ENCODE peak calls at places on chromosomes 5 and 9, in four cellular contexts. R is IMR-90; N is adrenal gland; Y is CD4-positive, CD25-positive, alpha-beta regulatory T cell. V is an unnamed sample. For H3K4me1 and H3K27me3, the result is how much of the 10 kb centered on the place peaks cover.

GRCh38 chr9:123787411-123787810 is 142.5 kb downstream of the DENND1A start:
- DNase-seq in R (peak), N (no peak), Y (no peak), V (no peak)

GRCh38 chr5:113450366-113451328 is 15.9 kb upstream of the TSSK1B start:
- DNase-seq in R (peak), N (no peak), Y (no peak), V (no peak)

GRCh38 chr5:149093625-149094024 is 30.8 kb upstream of the SH3TC2 start:
- DNase-seq in R (no peak), N (no peak), Y (no peak), V (no peak)

GRCh38 chr5:1916041-1917001 is 33.6 kb upstream of the IRX4 start:
- DNase-seq in R (no peak), N (no peak), Y (no peak), V (no peak)

GRCh38 chr5:151315998-151316597 is 12.5 kb upstream of the SLC36A3 start:
- DNase-seq in R (peak), N (peak), Y (peak), V (peak)

GRCh38 chr9:19231126-19232035 is 888 bp downstream of the DENND4C start:
- DNase-seq in R (peak), N (peak), Y (no peak), V (no peak)

GRCh38 chr5:133147411-133147810 is 95.6 kb downstream of the HSPA4 start:
- DNase-seq in R (no peak), N (peak), Y (no peak), V (no peak)

GRCh38 chr9:15510789-15511575 is at the start of gene PSIP1:
- DNase-seq in R (peak), N (peak), Y (peak), V (peak)

GRCh38 chr5:141773779-141774531 is 91.9 kb upstream of the ARAP3 start:
- DNase-seq in R (no peak), N (no peak), Y (no peak), V (no peak)

GRCh38 chr9:35340046-35340445 is 149.9 kb upstream of the RUSC2 start:
- DNase-seq in R (peak), N (no peak), Y (no peak), V (no peak)

GRCh38 chr9:120571443-120572257 is 8.3 kb downstream of the CDK5RAP2 start:
- DNase-seq in R (peak), N (peak), Y (no peak), V (peak)

GRCh38 chr5:92565673-92566072 is 1015.3 kb downstream of the NR2F1-AS1 start:
- DNase-seq in R (no peak), N (no peak), Y (no peak), V (no peak)

GRCh38 chr5:6719417-6719816 is 6.2 kb downstream of the TENT4A start:
- DNase-seq in R (no peak), N (no peak), Y (no peak), V (no peak)

GRCh38 chr5:76175051-76175666 is 92.0 kb downstream of the SV2C start:
- DNase-seq in R (peak), N (peak), Y (peak), V (no peak)

GRCh38 chr9:128702949-128703615 is 779 bp downstream of the PKN3 start:
- DNase-seq in R (no peak), N (no peak), Y (no peak), V (peak)

GRCh38 chr9:104993291-104993963 is 65.5 kb upstream of the ABCA1 start:
- DNase-seq in R (peak), N (peak), Y (no peak), V (peak)

GRCh38 chr5:19940192-19940591 is 47.8 kb downstream of the CDH18 start:
- DNase-seq in R (no peak), N (no peak), Y (no peak), V (no peak)

GRCh38 chr5:160342413-160342941 is 27.9 kb downstream of the C1QTNF2 start:
- DNase-seq in R (peak), N (peak), Y (no peak), V (no peak)

GRCh38 chr5:28117273-28118065 is 1079.1 kb upstream of the CDH9 start:
- DNase-seq in R (no peak), N (no peak), Y (no peak), V (no peak)

GRCh38 chr5:139816566-139816965 is 21.0 kb downstream of the PSD2 start:
- DNase-seq in R (no peak), N (no peak), Y (no peak), V (no peak)

GRCh38 chr5:5659066-5659465 is 236.6 kb downstream of the ICE1 start:
- DNase-seq in R (no peak), N (no peak), Y (no peak), V (no peak)

GRCh38 chr9:73183917-73184861 is 32.5 kb downstream of the ANXA1 start:
- DNase-seq in R (peak), N (no peak), Y (peak), V (no peak)

GRCh38 chr5:139389701-139390638 is at the start of gene MZB1:
- DNase-seq in R (no peak), N (peak), Y (peak), V (no peak)

GRCh38 chr5:96336351-96336985 is 96.6 kb downstream of the PCSK1 start:
- DNase-seq in R (peak), N (peak), Y (peak), V (no peak)

GRCh38 chr9:94937214-94937903 is 210.9 kb downstream of the AOPEP start:
- DNase-seq in R (peak), N (no peak), Y (no peak), V (no peak)

GRCh38 chr5:180807654-180808414 is 5.2 kb upstream of the MGAT1 start:
- DNase-seq in R (no peak), N (no peak), Y (no peak), V (no peak)

GRCh38 chr9:35432076-35432475 is 57.8 kb upstream of the RUSC2 start:
- DNase-seq in R (no peak), N (no peak), Y (no peak), V (no peak)

DNA sequence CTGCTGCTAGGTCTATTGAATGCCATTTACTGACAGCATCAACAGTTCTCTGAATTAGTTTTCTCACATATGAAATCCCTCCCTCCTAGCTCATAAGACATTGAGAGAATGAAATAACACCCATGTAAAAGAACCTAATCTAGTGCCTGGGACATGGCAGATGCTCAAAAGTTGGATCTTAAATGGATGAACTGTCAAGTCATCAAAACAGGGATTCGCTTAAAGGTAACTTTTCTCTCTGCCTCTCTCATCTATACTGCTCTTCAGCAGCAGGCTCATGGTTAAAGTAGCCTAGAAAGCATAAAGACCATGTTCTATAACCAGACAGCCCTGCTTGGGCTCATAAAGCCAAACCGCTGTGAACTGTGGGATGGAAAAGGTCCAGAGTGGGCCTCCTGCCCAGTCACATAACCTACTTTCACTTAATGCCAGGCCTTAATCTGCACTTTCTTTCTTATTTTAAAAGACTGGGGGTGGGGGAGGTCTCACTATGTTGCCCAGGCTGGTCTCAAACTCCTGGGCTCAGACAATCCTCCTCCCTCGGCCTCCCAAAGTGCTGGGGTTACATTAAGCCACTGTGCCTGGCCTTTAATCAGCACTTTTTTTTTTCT is 3.7 kb downstream of the TMEM245 start:
- DNase-seq in R (no peak), N (peak), Y (no peak), V (peak)
- H3K4me1 ChIP-seq in R (under half), N (half or more), Y (half or more), V (half or more)

GRCh38 chr5:135488727-135489465 is 36.7 kb upstream of the TIFAB start:
- DNase-seq in R (peak), N (peak), Y (no peak), V (no peak)

GRCh38 chr5:135486131-135486530 is 34.0 kb upstream of the TIFAB start:
- DNase-seq in R (no peak), N (no peak), Y (no peak), V (no peak)

GRCh38 chr5:135487839-135488514 is 35.8 kb upstream of the TIFAB start:
- DNase-seq in R (no peak), N (no peak), Y (no peak), V (no peak)

GRCh38 chr5:135484563-135485157 is 32.5 kb upstream of the TIFAB start:
- DNase-seq in R (no peak), N (no peak), Y (no peak), V (no peak)

DNA sequence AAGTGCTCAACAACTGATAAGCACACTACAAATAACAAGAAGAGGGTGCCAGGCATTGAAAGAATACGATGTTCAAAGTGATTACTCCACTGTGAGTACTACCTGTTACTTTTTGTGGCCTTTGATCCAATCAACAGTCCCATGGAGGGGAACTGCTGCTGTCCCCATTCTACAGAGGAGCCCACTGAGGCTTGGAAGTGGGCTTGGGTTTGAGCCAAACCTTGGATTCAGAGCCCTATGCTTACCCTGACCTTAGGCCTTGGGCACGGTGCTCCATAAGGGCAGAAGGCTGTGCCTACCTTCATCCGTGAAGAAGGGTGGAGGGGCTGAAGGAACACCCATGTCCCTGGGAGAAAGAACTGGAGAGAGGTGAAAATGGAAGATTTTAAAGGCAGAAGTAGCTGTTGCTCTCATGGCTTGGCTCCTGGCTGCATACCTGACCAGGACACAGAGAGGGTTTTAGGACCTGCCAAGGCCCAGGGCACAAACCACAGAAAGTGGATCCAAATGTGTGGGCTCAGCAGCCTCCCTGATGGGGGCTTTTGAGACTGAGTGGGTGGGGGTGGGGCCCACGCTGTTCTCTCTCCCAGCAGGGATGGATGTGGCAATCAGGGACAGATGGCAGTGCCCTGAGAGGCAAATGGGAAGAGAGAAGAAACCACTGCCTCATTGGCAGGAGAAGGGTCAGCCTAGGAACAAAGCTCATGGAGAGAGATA is 34.7 kb upstream of the TIFAB start:
- DNase-seq in R (no peak), N (no peak), Y (no peak), V (no peak)
- H3K27me3 ChIP-seq in R (half or more), N (under half), Y (under half), V (half or more)

GRCh38 chr5:81756016-81756415 is 5.1 kb upstream of the SSBP2 start:
- DNase-seq in R (no peak), N (no peak), Y (no peak), V (no peak)
- H3K4me1 ChIP-seq in R (under half), N (under half), Y (under half), V (half or more)

GRCh38 chr5:154898210-154898609 is 39.8 kb downstream of the CNOT8 start:
- DNase-seq in R (no peak), N (no peak), Y (no peak), V (no peak)

GRCh38 chr5:154896562-154896919 is 38.1 kb downstream of the CNOT8 start:
- DNase-seq in R (no peak), N (no peak), Y (no peak), V (no peak)

GRCh38 chr5:154895606-154896561 is 37.5 kb downstream of the CNOT8 start:
- DNase-seq in R (no peak), N (no peak), Y (no peak), V (no peak)

GRCh38 chr5:154892370-154892771 is 33.9 kb downstream of the CNOT8 start:
- DNase-seq in R (no peak), N (no peak), Y (no peak), V (peak)

DNA sequence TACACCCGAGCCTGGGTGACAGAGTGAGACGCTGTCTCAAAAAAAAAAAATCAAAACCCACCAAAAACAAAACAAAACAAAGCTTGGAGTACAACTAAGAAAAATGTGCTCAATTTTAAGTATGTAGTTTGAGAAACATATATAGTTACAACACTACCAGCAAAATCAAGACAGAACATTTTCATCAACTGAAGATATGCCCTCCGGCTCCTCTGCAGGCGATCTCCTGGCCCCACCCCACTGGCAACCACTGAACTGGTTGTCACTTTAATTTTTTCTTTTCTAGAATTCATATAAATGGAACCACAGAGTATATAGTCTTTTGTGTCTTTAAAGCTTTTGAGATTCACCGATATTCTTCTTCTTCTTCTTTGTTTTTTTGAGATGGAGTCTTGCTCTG is 35.0 kb downstream of the CNOT8 start:
- DNase-seq in R (no peak), N (no peak), Y (no peak), V (no peak)
- H3K27me3 ChIP-seq in R (under half), N (under half), Y (under half), V (under half)

DNA sequence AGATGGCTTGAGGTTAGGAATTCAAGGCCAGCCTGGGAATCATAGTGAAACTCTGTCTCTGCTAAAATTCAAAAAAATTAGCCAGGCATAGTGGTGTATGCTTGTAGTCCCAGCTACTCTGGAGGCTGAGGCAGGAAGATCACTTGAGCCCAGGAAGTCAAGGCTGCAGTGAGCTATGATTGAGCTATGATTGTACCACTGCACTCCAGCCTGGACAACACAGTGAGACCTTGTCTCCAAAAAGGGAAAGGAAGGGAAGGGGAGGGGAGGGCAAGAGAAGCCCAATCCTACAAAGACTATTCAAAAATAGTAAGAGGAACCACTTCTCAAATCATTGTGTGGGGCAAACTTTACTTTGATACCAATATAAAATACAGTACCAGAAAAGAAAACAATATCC is 11.2 kb downstream of the SEMA4D start:
- DNase-seq in R (no peak), N (no peak), Y (no peak), V (no peak)
- H3K4me1 ChIP-seq in R (under half), N (under half), Y (half or more), V (under half)

GRCh38 chr9:130262061-130262745 is 3.4 kb upstream of the HMCN2 start:
- DNase-seq in R (no peak), N (no peak), Y (no peak), V (no peak)

GRCh38 chr9:130262771-130263170 is 2.8 kb upstream of the HMCN2 start:
- DNase-seq in R (no peak), N (no peak), Y (no peak), V (no peak)

GRCh38 chr9:130265431-130266235 is at the start of gene HMCN2:
- DNase-seq in R (no peak), N (peak), Y (no peak), V (peak)

GRCh38 chr9:130264414-130265350 is 878 bp upstream of the HMCN2 start:
- DNase-seq in R (no peak), N (no peak), Y (no peak), V (no peak)

DNA sequence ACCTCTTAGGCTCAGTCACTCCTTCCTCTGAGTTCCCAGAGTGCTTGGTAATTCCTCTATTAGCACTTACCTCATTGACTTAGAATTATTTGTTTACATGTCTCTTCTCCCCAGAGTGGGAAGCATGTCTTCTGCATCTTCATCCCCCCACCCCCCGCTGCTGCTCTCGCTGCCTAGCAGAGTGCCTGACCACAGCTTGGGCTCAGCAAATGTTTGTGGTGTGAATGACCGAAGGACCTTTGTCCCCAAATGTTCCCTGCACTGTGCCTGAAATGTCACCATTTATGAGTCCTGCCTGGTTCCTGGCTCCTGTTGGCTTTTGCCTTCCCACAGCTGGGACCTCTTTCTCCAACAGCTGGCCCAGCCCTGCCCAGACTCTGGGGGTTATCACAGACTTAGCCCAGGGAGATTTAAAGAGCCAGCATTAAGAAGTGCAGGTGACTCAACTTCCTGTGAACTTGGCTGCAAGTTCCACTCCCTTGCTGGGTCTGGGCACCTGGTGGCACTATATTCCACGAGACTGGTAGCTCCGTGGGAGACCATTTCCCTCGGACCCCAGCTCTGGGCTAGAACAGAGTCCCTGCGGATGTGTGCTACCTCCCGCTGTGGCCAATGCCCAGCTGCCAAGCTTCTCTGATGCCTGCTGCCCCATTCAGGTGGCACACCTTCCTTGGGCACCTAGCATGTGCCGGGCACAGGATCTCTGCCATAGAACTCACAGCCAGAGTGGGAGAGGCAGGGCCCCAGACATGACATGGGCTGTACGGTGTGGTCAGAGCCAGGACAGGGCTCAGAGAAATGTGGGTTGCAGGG is 1.8 kb upstream of the HMCN2 start:
- DNase-seq in R (no peak), N (no peak), Y (no peak), V (no peak)
- H3K27me3 ChIP-seq in R (half or more), N (under half), Y (under half), V (half or more)

GRCh38 chr9:21803674-21804048 is 1.2 kb downstream of the MTAP start:
- DNase-seq in R (no peak), N (no peak), Y (no peak), V (no peak)
- H3K4me1 ChIP-seq in R (under half), N (under half), Y (under half), V (half or more)

V was measured in left ventricle myocardium inferior.